ENCODE peak calls at places on chromosomes 3 and 15, in seven cellular contexts. X, V, W, D, G, M and J are unnamed samples. For H3K27me3 and H3K4me1, the result is how much of the 10 kb centered on the place peaks cover.

GRCh38 chr3:186432944-186433732 is 71.1 kb upstream of the DGKG start:
- DNase-seq in D (no peak), W (no peak), X (no peak), V (no peak), G (no peak), M (no peak), J (no peak)

GRCh38 chr15:78983146-78983918 is 38.5 kb upstream of the CTSH start:
- DNase-seq in X (no peak), V (no peak), D (no peak), G (no peak), M (no peak), W (no peak), J (no peak)

GRCh38 chr3:110413807-110414748 is 657.5 kb upstream of the NECTIN3 start:
- DNase-seq in X (no peak), W (peak), V (no peak), G (peak), D (no peak), M (no peak), J (no peak)

GRCh38 chr3:122299872-122300460 is 25.1 kb upstream of the CSTA start:
- DNase-seq in W (peak), M (no peak), V (no peak), G (peak), D (no peak), X (no peak), J (peak)

GRCh38 chr3:186454881-186455703 is 89.1 kb downstream of the CRYGS start:
- DNase-seq in W (no peak), G (no peak), M (no peak), D (no peak), X (no peak), V (peak), J (no peak)

GRCh38 chr15:60397772-60398445 is at the start of gene ANXA2:
- DNase-seq in M (peak), V (peak), X (peak), G (peak), W (peak), D (peak), J (no peak)

GRCh38 chr15:38150794-38151193 is 101.8 kb upstream of the SPRED1 start:
- DNase-seq in X (no peak), V (no peak), G (no peak), M (no peak), D (no peak), W (no peak), J (no peak)

GRCh38 chr3:192802957-192803899 is 75.9 kb upstream of the FGF12 start:
- DNase-seq in W (peak), G (peak), D (no peak), M (no peak), V (no peak), X (no peak), J (no peak)

GRCh38 chr3:189727898-189728297 is 96.7 kb downstream of the TP63 start:
- DNase-seq in M (no peak), G (peak), D (no peak), V (peak), W (peak), X (no peak), J (no peak)

DNA sequence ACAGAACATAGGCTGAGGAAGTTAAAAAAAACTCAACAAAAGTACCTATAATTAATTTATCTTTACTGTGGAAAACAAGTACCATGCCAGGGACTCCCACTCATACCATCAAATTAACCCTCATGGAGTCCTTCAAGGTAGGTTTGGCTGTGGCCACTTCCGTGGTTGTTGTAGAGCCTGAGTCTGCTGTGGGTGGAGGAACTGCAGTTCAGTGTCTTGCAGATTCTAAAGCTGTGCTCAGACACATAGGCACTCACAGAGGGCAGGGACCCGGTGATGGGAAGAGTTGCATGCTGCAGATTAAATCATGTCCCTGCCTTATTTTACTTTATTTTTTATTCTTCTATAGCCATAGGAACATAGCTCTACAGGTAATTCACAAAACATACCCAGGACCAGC is 193.5 kb downstream of the CHST2 start:
- DNase-seq in G (no peak), V (no peak), W (no peak), M (no peak), X (no peak), D (no peak), J (no peak)
- H3K27me3 ChIP-seq in G (under half), V (under half), W (under half), M (under half), X (under half), D (under half), J (under half)

GRCh38 chr3:38139652-38140051 is 1.2 kb downstream of the MYD88 start:
- DNase-seq in M (peak), D (no peak), V (peak), G (no peak), X (no peak), W (no peak), J (no peak)
- H3K27ac ChIP-seq in M (peak), D (no peak), V (peak), G (no peak), X (peak), W (no peak), J (no peak)

DNA sequence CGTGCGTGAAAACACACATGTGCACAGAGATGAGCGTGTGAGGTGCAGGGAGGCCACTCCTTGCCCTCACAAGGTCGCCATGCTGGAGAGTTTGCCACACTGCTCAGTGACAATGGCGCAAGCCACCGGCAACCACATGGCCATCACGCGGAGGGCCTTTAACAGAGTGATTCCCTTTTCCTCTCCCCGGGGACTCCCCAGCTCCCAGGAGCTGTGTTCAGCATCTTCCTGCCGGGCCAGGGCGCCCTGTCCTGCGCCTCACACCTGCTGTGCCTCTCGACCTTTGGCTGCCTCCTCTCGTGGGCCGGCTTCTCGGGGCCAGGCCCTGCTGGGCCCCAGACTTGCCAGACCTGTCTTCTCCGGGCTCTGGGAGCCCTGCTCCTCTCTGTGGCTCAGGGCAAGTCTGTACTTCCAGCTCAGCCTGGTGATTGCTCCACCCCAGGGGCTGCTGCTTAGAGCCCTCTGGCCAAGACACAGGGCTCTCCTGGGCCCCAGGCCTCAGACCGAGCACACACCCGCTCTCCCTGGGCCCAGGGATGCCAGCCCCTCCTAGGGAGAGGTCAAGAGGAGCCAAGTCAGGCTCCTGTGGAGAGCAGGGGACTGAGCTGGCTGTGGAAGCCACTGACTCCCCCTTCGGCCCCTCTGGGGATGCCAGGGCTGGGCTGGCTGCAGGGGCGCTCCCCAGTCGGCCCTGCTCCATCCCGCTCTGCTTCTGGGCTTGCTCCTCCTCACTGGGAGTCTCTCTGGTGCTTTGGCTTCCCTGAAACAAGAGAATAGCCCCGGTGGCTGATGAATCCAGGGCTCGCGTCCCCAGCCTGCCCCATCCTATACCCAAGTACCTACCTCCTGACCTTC is 5.6 kb downstream of the CCDC9B start:
- DNase-seq in G (no peak), D (no peak), X (peak), W (no peak), M (no peak), V (peak), J (no peak)
- H3K4me1 ChIP-seq in G (under half), D (half or more), X (half or more), W (half or more), M (half or more), V (under half), J (under half)

GRCh38 chr3:117979466-117979865 is 1055.2 kb downstream of the IGSF11 start:
- DNase-seq in W (no peak), X (no peak), V (no peak), M (no peak), D (no peak), G (no peak), J (no peak)
- H3K27me3 ChIP-seq in W (under half), X (under half), V (under half), M (under half), D (under half), G (under half), J (under half)

DNA sequence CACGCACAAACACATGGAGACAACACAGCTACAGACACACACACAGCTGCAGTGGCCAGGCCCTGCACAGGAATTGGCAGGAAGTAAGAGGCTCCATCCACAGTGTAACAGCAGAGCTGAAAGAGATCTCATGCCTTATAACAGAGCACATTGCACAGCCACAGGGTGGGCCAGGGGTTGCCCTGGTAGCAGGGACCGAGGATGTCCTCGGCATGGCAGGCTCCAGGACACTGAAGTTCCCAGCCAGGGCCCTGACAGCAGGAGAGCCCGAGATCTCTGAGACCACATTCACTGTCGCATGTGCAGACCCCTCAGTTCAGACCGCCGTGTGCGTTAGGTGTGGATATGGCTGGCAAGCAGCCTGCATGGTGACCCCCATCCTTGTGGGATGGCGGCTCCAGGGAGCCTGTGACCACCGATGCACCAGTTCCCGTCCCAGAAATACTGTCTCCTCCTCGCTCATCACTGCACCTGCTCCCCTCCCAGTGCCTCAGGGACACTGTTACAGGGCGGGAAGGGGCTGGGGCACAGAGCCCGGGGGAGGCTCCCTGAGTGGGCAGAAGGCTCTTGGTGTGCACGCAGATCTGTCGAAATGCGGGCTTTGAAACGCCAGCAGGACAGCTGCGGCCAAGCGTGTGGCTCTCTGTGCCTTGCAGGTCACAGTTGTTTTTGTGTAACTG is 1.5 kb upstream of the OCA2 start:
- DNase-seq in G (no peak), X (no peak), D (peak), V (no peak), M (no peak), W (no peak), J (no peak)
- H3K27ac ChIP-seq in G (no peak), X (no peak), D (no peak), V (no peak), M (no peak), W (no peak), J (no peak)